ENCODE peak calls at places on chromosome 18, in six cellular contexts. One of them, this sample, is unnamed.

GRCh38 chr18:65753520-65753919 is 2.7 kb downstream of the CDH7 start:
- DNase-seq in IMR-90: no peak
- DNase-seq in sigmoid colon: no peak
- DNase-seq in uterus: no peak
- DNase-seq in HCT116: no peak
- DNase-seq in heart left ventricle: no peak
- DNase-seq in this sample: peak

GRCh38 chr18:25563346-25563745 is 211.4 kb upstream of the ZNF521 start:
- DNase-seq in uterus: no peak
- DNase-seq in IMR-90: no peak
- DNase-seq in heart left ventricle: no peak
- DNase-seq in HCT116: no peak
- DNase-seq in sigmoid colon: no peak
- DNase-seq in this sample: no peak

GRCh38 chr18:76524900-76525698 is 30.1 kb upstream of the ZNF516 start:
- DNase-seq in uterus: peak
- DNase-seq in heart left ventricle: no peak
- DNase-seq in HCT116: no peak
- DNase-seq in sigmoid colon: no peak
- DNase-seq in IMR-90: peak
- DNase-seq in this sample: peak

GRCh38 chr18:59919026-59919425 is 19.2 kb downstream of the PMAIP1 start:
- DNase-seq in HCT116: no peak
- DNase-seq in uterus: no peak
- DNase-seq in heart left ventricle: no peak
- DNase-seq in IMR-90: no peak
- DNase-seq in sigmoid colon: no peak
- DNase-seq in this sample: no peak

GRCh38 chr18:52312321-52312720 is 27.7 kb upstream of the DCC start:
- DNase-seq in heart left ventricle: no peak
- DNase-seq in HCT116: no peak
- DNase-seq in sigmoid colon: no peak
- DNase-seq in uterus: no peak
- DNase-seq in IMR-90: no peak
- DNase-seq in this sample: no peak

GRCh38 chr18:34028341-34028740 is 196.4 kb downstream of the NOL4 start:
- DNase-seq in sigmoid colon: no peak
- DNase-seq in IMR-90: no peak
- DNase-seq in uterus: no peak
- DNase-seq in HCT116: no peak
- DNase-seq in heart left ventricle: no peak
- DNase-seq in this sample: no peak

GRCh38 chr18:13543144-13543543 is 183.2 kb downstream of the FAM210A start:
- DNase-seq in sigmoid colon: no peak
- DNase-seq in HCT116: no peak
- DNase-seq in IMR-90: no peak
- DNase-seq in uterus: no peak
- DNase-seq in heart left ventricle: no peak
- DNase-seq in this sample: no peak

GRCh38 chr18:26803643-26804042 is 61.9 kb downstream of the AQP4 start:
- DNase-seq in uterus: no peak
- DNase-seq in heart left ventricle: no peak
- DNase-seq in sigmoid colon: no peak
- DNase-seq in IMR-90: no peak
- DNase-seq in HCT116: no peak
- DNase-seq in this sample: no peak

GRCh38 chr18:13541621-13542519 is 184.5 kb downstream of the FAM210A start:
- DNase-seq in uterus: peak
- DNase-seq in sigmoid colon: peak
- DNase-seq in heart left ventricle: no peak
- DNase-seq in HCT116: no peak
- DNase-seq in IMR-90: no peak
- DNase-seq in this sample: no peak

GRCh38 chr18:69840445-69840844 is 107.2 kb downstream of the CD226 start:
- DNase-seq in heart left ventricle: no peak
- DNase-seq in sigmoid colon: no peak
- DNase-seq in IMR-90: peak
- DNase-seq in HCT116: no peak
- DNase-seq in uterus: no peak
- DNase-seq in this sample: no peak

GRCh38 chr18:61637319-61637718 is 255.5 kb downstream of the RNF152 start:
- DNase-seq in heart left ventricle: no peak
- DNase-seq in IMR-90: no peak
- DNase-seq in sigmoid colon: no peak
- DNase-seq in uterus: no peak
- DNase-seq in HCT116: no peak
- DNase-seq in this sample: no peak

GRCh38 chr18:944440-944839 is 39.8 kb downstream of the ADCYAP1 start:
- DNase-seq in IMR-90: peak
- DNase-seq in uterus: no peak
- DNase-seq in heart left ventricle: no peak
- DNase-seq in sigmoid colon: no peak
- DNase-seq in HCT116: no peak
- DNase-seq in this sample: peak

GRCh38 chr18:13641551-13642439 is 84.6 kb downstream of the FAM210A start:
- DNase-seq in HCT116: no peak
- DNase-seq in sigmoid colon: peak
- DNase-seq in uterus: no peak
- DNase-seq in heart left ventricle: peak
- DNase-seq in IMR-90: no peak
- DNase-seq in this sample: peak

GRCh38 chr18:37254256-37254880 is 311.2 kb downstream of the CELF4 start:
- DNase-seq in sigmoid colon: no peak
- DNase-seq in IMR-90: no peak
- DNase-seq in heart left ventricle: no peak
- DNase-seq in HCT116: no peak
- DNase-seq in uterus: no peak
- DNase-seq in this sample: peak

GRCh38 chr18:77207540-77207939 is 42.1 kb upstream of the GALR1 start:
- DNase-seq in heart left ventricle: peak
- DNase-seq in HCT116: peak
- DNase-seq in uterus: peak
- DNase-seq in sigmoid colon: peak
- DNase-seq in IMR-90: peak
- DNase-seq in this sample: peak

GRCh38 chr18:40882468-40882867 is 1072.6 kb upstream of the PIK3C3 start:
- DNase-seq in IMR-90: no peak
- DNase-seq in uterus: no peak
- DNase-seq in sigmoid colon: no peak
- DNase-seq in HCT116: no peak
- DNase-seq in heart left ventricle: no peak
- DNase-seq in this sample: no peak

GRCh38 chr18:6022840-6023239 is 127.5 kb upstream of the TMEM200C start:
- DNase-seq in IMR-90: peak
- DNase-seq in uterus: no peak
- DNase-seq in sigmoid colon: no peak
- DNase-seq in heart left ventricle: no peak
- DNase-seq in HCT116: no peak
- DNase-seq in this sample: no peak

GRCh38 chr18:75276813-75277628 is 66.4 kb downstream of the TSHZ1 start:
- DNase-seq in uterus: no peak
- DNase-seq in HCT116: no peak
- DNase-seq in IMR-90: peak
- DNase-seq in heart left ventricle: no peak
- DNase-seq in sigmoid colon: no peak
- DNase-seq in this sample: no peak

GRCh38 chr18:34315953-34316352 is 91.2 kb upstream of the NOL4 start:
- DNase-seq in IMR-90: no peak
- DNase-seq in HCT116: no peak
- DNase-seq in uterus: no peak
- DNase-seq in sigmoid colon: no peak
- DNase-seq in heart left ventricle: no peak
- DNase-seq in this sample: no peak

GRCh38 chr18:48538531-48539405 is at the start of gene CTIF:
- DNase-seq in HCT116: peak
- DNase-seq in uterus: peak
- DNase-seq in IMR-90: peak
- DNase-seq in heart left ventricle: peak
- DNase-seq in sigmoid colon: peak
- DNase-seq in this sample: peak
- TF ChIP-seq POLR2A in HCT116: no peak
- TF ChIP-seq POLR2A in uterus: peak
- TF ChIP-seq POLR2A in IMR-90: peak
- TF ChIP-seq POLR2A in heart left ventricle: no peak
- TF ChIP-seq POLR2A in sigmoid colon: peak
- TF ChIP-seq POLR2A in this sample: no peak

DNA sequence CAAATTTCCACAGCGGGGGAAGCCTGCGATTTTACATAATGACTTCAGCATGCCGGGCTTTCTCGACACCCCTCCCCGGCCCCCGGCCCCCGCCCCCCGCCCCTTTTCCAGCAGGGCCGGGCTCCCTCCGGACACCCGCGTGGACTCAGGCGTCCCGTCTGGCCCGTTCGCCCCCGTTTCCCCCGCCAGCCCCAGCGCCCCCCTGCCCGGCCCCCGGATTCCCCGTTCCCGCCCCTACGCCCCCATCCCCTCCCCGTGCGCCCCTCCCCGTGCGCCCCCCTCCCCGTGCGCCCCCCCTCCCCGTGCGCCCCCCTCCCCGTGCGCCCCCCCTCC is 456 bp upstream of the NFATC1 start:
- DNase-seq in uterus: no peak
- DNase-seq in sigmoid colon: no peak
- DNase-seq in IMR-90: no peak
- DNase-seq in heart left ventricle: no peak
- DNase-seq in HCT116: no peak
- DNase-seq in this sample: no peak
- H3K4me3 ChIP-seq in uterus: peak
- H3K4me3 ChIP-seq in sigmoid colon: peak
- H3K4me3 ChIP-seq in IMR-90: no peak
- H3K4me3 ChIP-seq in heart left ventricle: peak
- H3K4me3 ChIP-seq in HCT116: peak
- H3K4me3 ChIP-seq in this sample: peak

GRCh38 chr18:79257480-79257879 is 138.2 kb upstream of the NFATC1 start:
- DNase-seq in uterus: no peak
- DNase-seq in HCT116: no peak
- DNase-seq in sigmoid colon: no peak
- DNase-seq in IMR-90: no peak
- DNase-seq in heart left ventricle: no peak
- DNase-seq in this sample: no peak

GRCh38 chr18:79260510-79260909 is 135.2 kb upstream of the NFATC1 start:
- DNase-seq in HCT116: no peak
- DNase-seq in heart left ventricle: no peak
- DNase-seq in sigmoid colon: no peak
- DNase-seq in uterus: no peak
- DNase-seq in IMR-90: no peak
- DNase-seq in this sample: no peak

GRCh38 chr18:79260023-79260422 is 135.7 kb upstream of the NFATC1 start:
- DNase-seq in IMR-90: no peak
- DNase-seq in uterus: no peak
- DNase-seq in sigmoid colon: no peak
- DNase-seq in heart left ventricle: no peak
- DNase-seq in HCT116: no peak
- DNase-seq in this sample: no peak

GRCh38 chr18:79258447-79258846 is 137.3 kb upstream of the NFATC1 start:
- DNase-seq in sigmoid colon: no peak
- DNase-seq in uterus: no peak
- DNase-seq in IMR-90: no peak
- DNase-seq in HCT116: no peak
- DNase-seq in heart left ventricle: no peak
- DNase-seq in this sample: no peak

DNA sequence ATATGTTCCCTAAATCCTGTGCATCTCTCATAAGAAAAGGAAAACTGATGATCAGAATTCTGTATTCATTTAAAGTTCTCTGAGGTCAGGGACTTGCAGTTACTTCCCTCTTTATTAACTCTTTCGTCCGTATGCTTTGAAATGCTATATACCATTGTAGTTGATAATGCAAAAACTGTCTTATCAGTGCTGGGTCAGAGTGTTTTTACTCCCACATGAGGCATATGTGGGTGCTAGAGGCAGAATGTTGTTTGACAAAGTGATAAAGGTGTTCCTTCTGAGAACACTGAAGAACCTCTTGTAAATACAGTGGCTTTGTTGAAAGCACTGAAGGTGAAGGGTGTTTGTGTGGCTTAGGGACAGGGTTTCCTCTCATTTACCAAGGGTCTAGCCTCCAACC is 136.5 kb upstream of the NFATC1 start:
- DNase-seq in HCT116: no peak
- DNase-seq in sigmoid colon: no peak
- DNase-seq in uterus: no peak
- DNase-seq in heart left ventricle: no peak
- DNase-seq in IMR-90: no peak
- DNase-seq in this sample: no peak
- H3K27ac ChIP-seq in HCT116: no peak
- H3K27ac ChIP-seq in sigmoid colon: no peak
- H3K27ac ChIP-seq in uterus: no peak
- H3K27ac ChIP-seq in heart left ventricle: no peak
- H3K27ac ChIP-seq in IMR-90: no peak
- H3K27ac ChIP-seq in this sample: no peak

DNA sequence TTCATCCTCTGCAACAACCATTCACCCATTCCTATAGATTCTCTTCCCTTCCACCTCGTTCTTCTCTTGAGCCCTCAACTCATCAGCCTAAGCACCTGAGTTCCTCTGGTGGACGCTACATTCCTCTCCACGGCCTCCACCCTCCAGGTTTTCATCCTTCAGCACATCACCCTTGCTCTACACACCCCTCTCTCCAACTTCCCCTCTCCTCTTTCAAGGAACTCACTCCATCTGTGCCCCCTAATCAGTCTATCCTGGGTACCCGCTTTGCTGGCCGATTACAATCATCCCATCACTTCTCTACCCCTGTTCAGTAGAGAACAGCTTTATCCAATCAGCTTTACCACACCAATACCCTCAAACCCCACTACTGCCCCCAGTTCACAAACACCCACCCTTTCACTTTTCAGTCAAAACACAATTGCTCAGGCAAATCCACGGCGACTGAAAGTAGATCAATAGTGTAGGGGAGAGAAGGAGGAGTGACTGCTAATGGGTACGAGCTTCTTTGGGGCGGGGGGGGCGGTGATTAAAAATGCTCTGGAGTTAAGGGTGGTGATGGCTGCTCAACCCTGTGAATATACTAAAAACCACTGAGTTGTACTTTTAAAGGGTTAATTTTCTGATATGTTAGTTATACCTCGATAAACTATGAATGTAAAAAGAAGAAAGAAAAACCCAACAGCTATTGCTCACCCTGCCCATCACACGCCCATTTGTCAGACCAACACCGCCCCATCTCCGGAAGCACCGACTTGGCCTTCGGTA is 857 bp downstream of the DYM start:
- DNase-seq in HCT116: no peak
- DNase-seq in sigmoid colon: no peak
- DNase-seq in heart left ventricle: no peak
- DNase-seq in uterus: no peak
- DNase-seq in IMR-90: peak
- DNase-seq in this sample: no peak
- TF ChIP-seq POLR2A in HCT116: no peak
- TF ChIP-seq POLR2A in sigmoid colon: no peak
- TF ChIP-seq POLR2A in heart left ventricle: no peak
- TF ChIP-seq POLR2A in uterus: no peak
- TF ChIP-seq POLR2A in IMR-90: no peak
- TF ChIP-seq POLR2A in this sample: no peak

DNA sequence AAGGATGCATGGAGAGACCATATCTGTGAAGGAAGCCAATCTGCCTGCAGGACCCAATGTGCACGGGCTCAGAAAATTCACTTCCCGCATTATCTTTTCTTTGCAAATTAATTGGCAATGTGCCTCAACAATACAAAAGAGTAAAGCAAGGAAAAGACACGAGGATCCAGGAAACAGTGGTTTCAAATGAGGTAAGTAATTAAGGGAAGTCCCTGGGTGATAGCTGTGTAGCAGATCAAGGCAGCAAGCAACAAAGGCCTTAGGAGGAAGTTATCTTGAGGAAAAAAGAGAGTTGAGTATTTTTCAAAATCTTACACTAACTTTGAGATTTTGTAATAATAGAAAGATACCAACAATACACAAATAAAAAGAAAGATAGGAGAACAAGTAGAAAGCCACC is 44.3 kb upstream of the TGIF1 start:
- DNase-seq in HCT116: no peak
- DNase-seq in sigmoid colon: no peak
- DNase-seq in IMR-90: no peak
- DNase-seq in heart left ventricle: no peak
- DNase-seq in uterus: no peak
- DNase-seq in this sample: no peak
- H3K4me3 ChIP-seq in HCT116: no peak
- H3K4me3 ChIP-seq in sigmoid colon: no peak
- H3K4me3 ChIP-seq in IMR-90: no peak
- H3K4me3 ChIP-seq in heart left ventricle: no peak
- H3K4me3 ChIP-seq in uterus: no peak
- H3K4me3 ChIP-seq in this sample: no peak